ENCODE peak calls at places on chromosomes 13 and 19, in four cellular contexts. A, Y, P and B are unnamed samples.

GRCh38 chr13:94031609-94032008 is 447.9 kb downstream of the DCT start:
- DNase-seq in A (no peak), P (no peak), Y (peak; percentile 17), B (no peak)

GRCh38 chr19:41903161-41903953 is 20.4 kb downstream of the ARHGEF1 start:
- DNase-seq in P (no peak), Y (no peak), A (no peak), B (peak; percentile 48)

GRCh38 chr13:41652735-41653361 is 195.5 kb downstream of the RGCC start:
- DNase-seq in Y (peak; percentile 14), P (no peak), A (peak; percentile 68), B (peak; percentile 15)

GRCh38 chr19:44700547-44700946 is 1.6 kb downstream of the CEACAM16 start:
- DNase-seq in P (no peak), Y (no peak), A (no peak), B (no peak)

GRCh38 chr13:111573801-111574200 is 253.4 kb downstream of the TEX29 start:
- DNase-seq in A (no peak), Y (no peak), P (no peak), B (no peak)

GRCh38 chr19:54201172-54201701 is 579 bp downstream of the RPS9 start:
- DNase-seq in A (no peak), Y (no peak), P (no peak), B (no peak)

GRCh38 chr13:99873141-99873540 is 98.4 kb downstream of the ZIC5 start:
- DNase-seq in Y (no peak), A (no peak), P (no peak), B (no peak)

GRCh38 chr13:33355470-33355869 is 69.9 kb upstream of the STARD13 start:
- DNase-seq in P (no peak), Y (no peak), A (no peak), B (no peak)

GRCh38 chr13:60226507-60226906 is 62.8 kb upstream of the DIAPH3 start:
- DNase-seq in A (no peak), Y (peak; percentile 60), P (peak; percentile 59), B (peak; percentile 23)

GRCh38 chr13:90868321-90868920 is 479.1 kb upstream of the MIR17HG start:
- DNase-seq in A (peak; percentile 3), Y (peak; percentile 32), P (no peak), B (peak; percentile 31)

GRCh38 chr19:35204799-35205732 is 23.5 kb downstream of the FAM187B start:
- DNase-seq in A (no peak), Y (no peak), P (no peak), B (no peak)

GRCh38 chr13:104106705-104107393 is 1040.6 kb upstream of the SLC10A2 start:
- DNase-seq in Y (no peak), A (peak; percentile 69), P (no peak), B (no peak)

GRCh38 chr19:797528-798414 is 519 bp downstream of the PTBP1 start:
- DNase-seq in P (peak; percentile 92), Y (peak; percentile 90), A (no peak), B (peak; percentile 85)

GRCh38 chr19:4678881-4679379 is 8.8 kb upstream of the MYDGF start:
- DNase-seq in Y (peak; percentile 59), P (peak; percentile 91), A (no peak), B (peak; percentile 73)

GRCh38 chr13:50425772-50426171 is 410.5 kb downstream of the KCNRG start:
- DNase-seq in A (no peak), Y (no peak), P (no peak), B (no peak)

GRCh38 chr19:2678043-2678671 is 24.3 kb downstream of the GNG7 start:
- DNase-seq in P (no peak), A (no peak), Y (no peak), B (no peak)

GRCh38 chr13:75760182-75760981 is 124.3 kb downstream of the LMO7 start:
- DNase-seq in A (no peak), P (no peak), Y (peak; percentile 40), B (no peak)

GRCh38 chr13:48585456-48585840 is 52.6 kb upstream of the RCBTB2 start:
- DNase-seq in A (no peak), P (no peak), Y (no peak), B (no peak)

GRCh38 chr13:94232956-94233355 is 246.5 kb downstream of the DCT start:
- DNase-seq in A (no peak), P (no peak), Y (no peak), B (no peak)

GRCh38 chr19:3785938-3786824 is at the start of gene MATK:
- DNase-seq in Y (no peak), A (no peak), P (no peak), B (no peak)

GRCh38 chr13:29438772-29439171 is 156.7 kb downstream of the SLC7A1 start:
- DNase-seq in Y (peak; percentile 79), A (no peak), P (no peak), B (no peak)

GRCh38 chr19:6271251-6271650 is 8.5 kb downstream of the MLLT1 start:
- DNase-seq in P (no peak), A (no peak), Y (peak; percentile 49), B (no peak)

GRCh38 chr19:1736280-1736679 is 17.0 kb upstream of the ONECUT3 start:
- DNase-seq in P (no peak), A (no peak), Y (no peak), B (no peak)

GRCh38 chr19:5172859-5173577 is 167.6 kb downstream of the PTPRS start:
- DNase-seq in Y (no peak), P (no peak), A (peak; percentile 97), B (no peak)

GRCh38 chr19:29702958-29703320 is 12.1 kb downstream of the C19orf12 start:
- DNase-seq in A (no peak), P (no peak), Y (no peak), B (no peak)

GRCh38 chr19:55095260-55096060 is 19.8 kb downstream of the EPS8L1 start:
- DNase-seq in A (no peak), Y (no peak), P (peak; percentile 58), B (peak; percentile 19)

GRCh38 chr19:52946322-52947310 is 16.1 kb downstream of the ZNF816 start:
- DNase-seq in P (peak; percentile 76), A (no peak), Y (peak; percentile 32), B (peak; percentile 43)

GRCh38 chr19:47372603-47373002 is 23.5 kb downstream of the DHX34 start:
- DNase-seq in A (no peak), Y (no peak), P (no peak), B (no peak)

GRCh38 chr19:34481861-34482379 is 362 bp downstream of the WTIP start:
- DNase-seq in Y (no peak), A (no peak), P (peak; percentile 69), B (no peak)

GRCh38 chr13:97422118-97423054 is 11.6 kb upstream of the RAP2A start:
- DNase-seq in A (no peak), P (no peak), Y (no peak), B (no peak)

GRCh38 chr13:79692846-79693245 is 211.9 kb downstream of the NDFIP2 start:
- DNase-seq in Y (no peak), P (no peak), A (no peak), B (no peak)